ENCODE peak calls at places on chromosomes 12 and 14, in four cellular contexts. S, O, R and M are unnamed samples.
A peak's percentile ranks its signal among the peaks of the same experiment; 100 is the strongest.

GRCh38 chr12:19070341-19070740 is 59.2 kb upstream of the PLEKHA5 start:
- DNase-seq in R (no peak), O (no peak), S (no peak), M (no peak)

GRCh38 chr12:123142518-123142840 is 8.4 kb downstream of the PITPNM2 start:
- DNase-seq in O (no peak), R (no peak), S (no peak), M (no peak)

GRCh38 chr12:3342051-3342450 is 149.0 kb upstream of the PRMT8 start:
- DNase-seq in R (peak; percentile 21), O (peak; percentile 82), S (peak; percentile 61), M (no peak)

GRCh38 chr12:131693149-131693548 is 17.7 kb upstream of the SFSWAP start:
- DNase-seq in R (no peak), O (no peak), S (no peak), M (no peak)

GRCh38 chr14:29518335-29518734 is 409.3 kb downstream of the PRKD1 start:
- DNase-seq in R (no peak), O (no peak), S (no peak), M (no peak)

GRCh38 chr12:131370791-131371579 is 339.9 kb upstream of the SFSWAP start:
- DNase-seq in S (no peak), R (no peak), O (no peak), M (no peak)

GRCh38 chr12:110916295-110916875 is 4.0 kb downstream of the MYL2 start:
- DNase-seq in O (no peak), S (no peak), R (no peak), M (no peak)

GRCh38 chr12:109393437-109394345 is 46.0 kb downstream of the MYO1H start:
- DNase-seq in R (no peak), S (peak; percentile 45), O (peak; percentile 74), M (no peak)

GRCh38 chr12:74794522-74794921 is 256.9 kb downstream of the ATXN7L3B start:
- DNase-seq in O (no peak), S (no peak), R (no peak), M (no peak)

GRCh38 chr12:51863921-51864700 is 15.6 kb upstream of the FIGNL2 start:
- DNase-seq in O (peak; percentile 77), R (no peak), S (peak; percentile 88), M (no peak)

GRCh38 chr14:68089146-68089715 is 269.7 kb downstream of the RAD51B start:
- DNase-seq in O (no peak), R (no peak), S (no peak), M (no peak)

GRCh38 chr12:105876426-105876927 is 262.3 kb downstream of the NUAK1 start:
- DNase-seq in O (no peak), R (no peak), S (no peak), M (no peak)

GRCh38 chr12:119363490-119363889 is 29.0 kb downstream of the CCDC60 start:
- DNase-seq in S (no peak), O (no peak), R (no peak), M (no peak)

GRCh38 chr12:55425954-55426353 is at the start of gene OR6C76:
- DNase-seq in O (no peak), R (no peak), S (no peak), M (no peak)

GRCh38 chr14:31068235-31068634 is 42.1 kb upstream of the STRN3 start:
- DNase-seq in R (no peak), O (no peak), S (no peak), M (no peak)

GRCh38 chr12:126507231-126507630 is 1442.0 kb downstream of the AACS start:
- DNase-seq in O (no peak), S (no peak), R (no peak), M (no peak)

GRCh38 chr12:83945871-83946270 is 966.7 kb downstream of the SLC6A15 start:
- DNase-seq in O (no peak), S (no peak), R (no peak), M (no peak)

GRCh38 chr12:89451876-89452275 is 72.7 kb downstream of the GALNT4 start:
- DNase-seq in O (no peak), S (peak; percentile 70), R (peak; percentile 7), M (no peak)

GRCh38 chr14:96803958-96804357 is 6.8 kb downstream of the VRK1 start:
- DNase-seq in S (no peak), R (no peak), O (no peak), M (no peak)

GRCh38 chr14:96804821-96805374 is 7.7 kb downstream of the VRK1 start:
- DNase-seq in R (no peak), S (no peak), O (no peak), M (no peak)

GRCh38 chr14:96801931-96802330 is 4.7 kb downstream of the VRK1 start:
- DNase-seq in R (no peak), O (no peak), S (no peak), M (no peak)

GRCh38 chr14:96805906-96806305 is 8.7 kb downstream of the VRK1 start:
- DNase-seq in O (no peak), R (no peak), S (no peak), M (no peak)

GRCh38 chr14:96802963-96803362 is 5.8 kb downstream of the VRK1 start:
- DNase-seq in R (no peak), O (no peak), S (no peak), M (no peak)
- TF ChIP-seq USF2 in R (no peak), O (no peak), S (no peak), M (no peak)

GRCh38 chr14:91286530-91286937 is 42.0 kb upstream of the GPR68 start:
- DNase-seq in S (peak; percentile 83), R (peak; percentile 65), O (peak; percentile 83), M (peak; percentile 21)
- TF ChIP-seq USF2 in S (no peak), R (no peak), O (no peak), M (no peak)

DNA sequence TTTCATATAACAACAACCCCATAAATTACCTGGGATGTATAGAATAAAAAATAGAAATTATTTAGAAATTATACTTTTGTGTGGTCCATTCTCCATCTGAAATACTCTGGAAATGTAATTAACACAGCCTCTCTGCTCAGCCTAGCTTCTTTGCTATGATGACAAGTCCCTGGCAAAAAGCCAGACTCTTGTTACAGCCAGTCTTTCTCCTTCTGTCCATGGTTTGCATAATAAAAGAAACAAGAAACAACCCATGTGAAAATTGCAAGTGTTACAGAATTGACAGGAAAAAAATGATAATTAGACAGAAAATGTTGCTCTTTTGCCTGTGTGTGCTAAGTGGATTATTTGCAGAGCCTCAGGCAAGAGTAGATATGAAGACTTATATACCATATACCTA is 61.3 kb downstream of the C12orf50 start:
- DNase-seq in O (no peak), R (no peak), S (no peak), M (no peak)
- TF ChIP-seq USF2 in O (no peak), R (no peak), S (no peak), M (no peak)

GRCh38 chr12:121657305-121658008 is 12.0 kb downstream of the MORN3 start:
- DNase-seq in R (no peak), S (no peak), O (no peak), M (no peak)
- TF ChIP-seq USF2 in R (no peak), S (no peak), O (no peak), M (no peak)

GRCh38 chr12:27504506-27504905 is 19.5 kb upstream of the PPFIBP1 start:
- DNase-seq in O (no peak), R (no peak), S (no peak), M (no peak)
- TF ChIP-seq USF2 in O (no peak), R (no peak), S (no peak), M (no peak)

GRCh38 chr12:4387607-4388006 is 8.1 kb upstream of the FGF23 start:
- DNase-seq in S (no peak), R (no peak), O (no peak), M (no peak)

GRCh38 chr12:4380332-4380731 is 820 bp upstream of the FGF23 start:
- DNase-seq in R (no peak), S (no peak), O (no peak), M (no peak)

GRCh38 chr12:4386756-4387155 is 7.2 kb upstream of the FGF23 start:
- DNase-seq in R (no peak), S (no peak), O (peak; percentile 56), M (no peak)

GRCh38 chr12:4379410-4379809 is at the start of gene FGF23:
- DNase-seq in R (peak; percentile 19), O (no peak), S (peak; percentile 84), M (no peak)

DNA sequence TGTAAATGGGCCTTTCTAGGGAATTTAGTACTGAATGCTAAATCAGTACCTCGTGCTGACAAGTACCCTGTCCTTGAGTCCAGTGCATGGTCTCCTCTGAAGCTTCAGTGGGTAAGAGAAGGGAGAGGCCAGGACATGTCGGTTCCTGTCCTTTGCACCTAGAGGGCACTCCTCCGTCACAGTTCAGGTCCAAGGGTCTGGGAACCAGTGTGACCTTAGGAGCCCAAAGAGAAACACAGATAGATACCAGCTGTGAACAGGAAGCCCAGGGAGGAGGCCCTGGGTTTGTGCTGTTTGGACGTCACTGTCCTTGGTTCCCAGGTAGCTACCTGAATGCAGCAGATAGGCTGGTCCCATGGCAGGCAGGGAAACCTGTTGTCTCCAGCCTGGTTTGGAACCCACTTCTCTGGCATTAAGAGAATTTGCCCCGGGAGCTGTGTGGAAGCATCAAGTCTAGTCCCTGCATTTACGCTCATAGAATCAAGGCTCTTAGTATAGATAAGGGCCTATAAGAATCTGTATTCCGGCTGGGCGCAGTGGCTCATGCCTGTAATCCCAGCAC is 3.9 kb upstream of the FGF23 start:
- DNase-seq in R (peak; percentile 43), S (peak; percentile 70), O (peak; percentile 52), M (no peak)
- TF ChIP-seq USF2 in R (no peak), S (no peak), O (no peak), M (no peak)